ENCODE peak calls at places on chromosome 20, in five cellular contexts. H is ovary, D is pancreas, M is PC-3, I is fibroblast of lung. N is an unnamed sample. For H3K36me3 and H3K4me1, the result is how much of the 10 kb centered on the place peaks cover.

GRCh38 chr20:23331951-23332350 is 18.6 kb upstream of the NXT1 start:
- DNase-seq in H (no peak), D (no peak), M (peak), I (peak), N (no peak)

GRCh38 chr20:64179805-64180204 is 15.6 kb downstream of the MYT1 start:
- DNase-seq in H (no peak), D (no peak), M (no peak), I (no peak), N (no peak)

GRCh38 chr20:64077094-64077493 is 2.2 kb downstream of the RGS19 start:
- DNase-seq in H (no peak), D (no peak), M (no peak), I (no peak), N (peak)

GRCh38 chr20:35791823-35792222 is 20.0 kb downstream of the PHF20 start:
- DNase-seq in H (no peak), D (no peak), M (peak), I (peak), N (no peak)

GRCh38 chr20:8433286-8433685 is 301.2 kb downstream of the PLCB1 start:
- DNase-seq in H (no peak), D (no peak), M (no peak), I (no peak), N (no peak)

GRCh38 chr20:58402305-58402704 is 13.3 kb downstream of the VAPB start:
- DNase-seq in H (no peak), D (no peak), M (no peak), I (no peak), N (no peak)

GRCh38 chr20:38242848-38243449 is 17.6 kb downstream of the KIAA1755 start:
- DNase-seq in H (no peak), D (no peak), M (peak), I (no peak), N (no peak)

GRCh38 chr20:38633577-38634093 is 32.0 kb downstream of the ARHGAP40 start:
- DNase-seq in H (no peak), D (peak), M (peak), I (peak), N (peak)

GRCh38 chr20:2619961-2620595 is 32.4 kb upstream of the NOP56 start:
- DNase-seq in H (no peak), D (no peak), M (peak), I (peak), N (no peak)

GRCh38 chr20:20371681-20372080 is 3.8 kb downstream of the INSM1 start:
- DNase-seq in H (no peak), D (no peak), M (no peak), I (no peak), N (no peak)

GRCh38 chr20:63121246-63121645 is 94.7 kb downstream of the YTHDF1 start:
- DNase-seq in H (no peak), D (no peak), M (no peak), I (no peak), N (peak)

GRCh38 chr20:50142812-50143211 is 10.7 kb downstream of the PEDS1 start:
- DNase-seq in H (no peak), D (no peak), M (no peak), I (no peak), N (no peak)

GRCh38 chr20:41352666-41353065 is 12.0 kb downstream of the LPIN3 start:
- DNase-seq in H (no peak), D (no peak), M (no peak), I (no peak), N (no peak)

GRCh38 chr20:49929142-49929494 is 7.1 kb upstream of the RNF114 start:
- DNase-seq in H (no peak), D (no peak), M (no peak), I (no peak), N (no peak)

GRCh38 chr20:39880890-39881289 is 808.1 kb downstream of the MAFB start:
- DNase-seq in H (no peak), D (no peak), M (no peak), I (peak), N (no peak)

GRCh38 chr20:59785118-59785959 is 148.1 kb downstream of the SYCP2 start:
- DNase-seq in H (no peak), D (no peak), M (no peak), I (no peak), N (no peak)

GRCh38 chr20:8434326-8434876 is 302.3 kb downstream of the PLCB1 start:
- DNase-seq in H (no peak), D (no peak), M (no peak), I (no peak), N (no peak)

GRCh38 chr20:20740595-20740994 is 28.2 kb upstream of the RALGAPA2 start:
- DNase-seq in H (no peak), D (no peak), M (no peak), I (no peak), N (no peak)

GRCh38 chr20:50044353-50044960 is 61.7 kb downstream of the SNAI1 start:
- DNase-seq in H (no peak), D (no peak), M (no peak), I (no peak), N (no peak)

GRCh38 chr20:48703107-48703506 is 124.7 kb downstream of the PREX1 start:
- DNase-seq in H (no peak), D (peak), M (no peak), I (no peak), N (no peak)

GRCh38 chr20:48702388-48703041 is 125.3 kb downstream of the PREX1 start:
- DNase-seq in H (no peak), D (no peak), M (no peak), I (no peak), N (no peak)

GRCh38 chr20:48704761-48705160 is 123.0 kb downstream of the PREX1 start:
- DNase-seq in H (no peak), D (no peak), M (no peak), I (no peak), N (no peak)

GRCh38 chr20:48705208-48706115 is 122.3 kb downstream of the PREX1 start:
- DNase-seq in H (no peak), D (no peak), M (no peak), I (no peak), N (no peak)

DNA sequence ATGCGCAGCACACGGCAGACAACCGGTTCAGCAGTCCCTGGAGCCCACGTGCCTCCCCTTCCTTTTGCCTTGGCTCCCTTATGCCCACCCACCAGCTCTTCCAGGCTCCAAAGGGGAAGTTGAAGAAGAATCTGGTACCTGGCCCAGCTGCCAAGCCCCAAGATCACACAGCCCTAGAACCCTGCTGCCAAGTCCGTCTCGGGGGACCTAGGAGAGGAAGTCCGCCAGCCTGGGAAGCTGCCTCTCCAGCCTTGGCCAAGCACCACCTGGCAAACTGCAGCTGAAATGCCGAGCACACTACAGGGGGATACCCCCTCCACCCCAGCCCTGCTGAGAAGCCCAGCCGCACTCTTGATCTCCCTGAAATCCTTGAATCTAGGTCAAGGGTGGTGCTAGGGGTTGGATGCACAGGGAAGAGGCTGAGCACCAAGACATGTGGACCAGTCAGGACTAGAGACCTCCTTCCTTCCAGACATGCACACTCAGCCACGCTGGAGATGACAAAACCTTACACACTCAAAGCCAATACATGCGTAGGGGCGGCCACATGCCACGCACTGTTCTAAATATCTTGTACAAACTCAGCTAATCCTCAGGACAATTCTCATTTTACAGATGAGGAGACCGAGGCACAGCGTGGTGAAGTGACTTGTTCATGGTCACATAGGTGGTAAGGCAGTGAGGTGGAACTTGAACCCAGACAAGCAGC is 124.1 kb downstream of the PREX1 start:
- DNase-seq in H (no peak), D (no peak), M (no peak), I (no peak), N (no peak)
- H3K36me3 ChIP-seq in H (under half), D (under half), M (under half), I (under half), N (under half)

DNA sequence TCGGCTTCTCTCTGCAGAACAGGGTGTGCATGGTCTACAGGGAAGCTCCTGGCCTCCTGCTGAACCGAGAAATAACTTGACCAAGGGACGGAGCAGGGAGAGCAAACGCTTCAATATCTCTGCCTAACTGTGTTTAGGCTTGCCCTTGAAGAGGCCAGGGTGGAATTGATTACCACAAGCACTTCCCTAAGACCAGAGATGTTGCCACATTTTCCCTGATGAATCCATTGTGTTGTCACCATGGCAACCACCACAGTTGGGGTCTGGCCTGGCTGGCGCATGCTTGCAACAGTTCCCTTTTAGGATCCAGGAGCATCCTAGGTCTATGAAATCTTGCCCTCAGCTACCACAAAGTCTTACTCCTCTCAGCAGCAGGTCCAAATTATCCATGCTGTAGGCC is 213.5 kb upstream of the SULF2 start:
- DNase-seq in H (no peak), D (no peak), M (no peak), I (peak), N (no peak)
- H3K4me1 ChIP-seq in H (under half), D (under half), M (under half), I (under half), N (under half)

DNA sequence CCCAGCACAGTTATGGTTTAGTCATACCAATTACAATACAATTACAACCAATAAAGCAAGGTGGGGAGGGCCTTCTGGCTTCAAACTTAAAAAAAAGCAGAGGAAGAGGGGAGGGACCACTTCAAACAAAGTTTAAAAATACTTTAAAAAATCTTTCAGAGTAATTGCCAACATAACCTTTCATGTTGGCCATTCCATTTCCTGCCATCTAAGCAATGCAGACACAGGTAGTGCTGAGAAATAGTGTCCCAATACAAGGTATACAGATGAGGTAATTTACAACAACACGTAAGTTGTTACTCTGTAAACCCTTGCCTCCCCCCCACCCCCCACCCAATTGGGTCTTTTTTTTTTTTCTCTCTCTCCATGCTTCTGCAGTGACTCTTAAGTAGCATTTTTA is 18.8 kb upstream of the TBC1D20 start:
- DNase-seq in H (no peak), D (no peak), M (no peak), I (no peak), N (no peak)
- H3K36me3 ChIP-seq in H (under half), D (under half), M (half or more), I (under half), N (half or more)

DNA sequence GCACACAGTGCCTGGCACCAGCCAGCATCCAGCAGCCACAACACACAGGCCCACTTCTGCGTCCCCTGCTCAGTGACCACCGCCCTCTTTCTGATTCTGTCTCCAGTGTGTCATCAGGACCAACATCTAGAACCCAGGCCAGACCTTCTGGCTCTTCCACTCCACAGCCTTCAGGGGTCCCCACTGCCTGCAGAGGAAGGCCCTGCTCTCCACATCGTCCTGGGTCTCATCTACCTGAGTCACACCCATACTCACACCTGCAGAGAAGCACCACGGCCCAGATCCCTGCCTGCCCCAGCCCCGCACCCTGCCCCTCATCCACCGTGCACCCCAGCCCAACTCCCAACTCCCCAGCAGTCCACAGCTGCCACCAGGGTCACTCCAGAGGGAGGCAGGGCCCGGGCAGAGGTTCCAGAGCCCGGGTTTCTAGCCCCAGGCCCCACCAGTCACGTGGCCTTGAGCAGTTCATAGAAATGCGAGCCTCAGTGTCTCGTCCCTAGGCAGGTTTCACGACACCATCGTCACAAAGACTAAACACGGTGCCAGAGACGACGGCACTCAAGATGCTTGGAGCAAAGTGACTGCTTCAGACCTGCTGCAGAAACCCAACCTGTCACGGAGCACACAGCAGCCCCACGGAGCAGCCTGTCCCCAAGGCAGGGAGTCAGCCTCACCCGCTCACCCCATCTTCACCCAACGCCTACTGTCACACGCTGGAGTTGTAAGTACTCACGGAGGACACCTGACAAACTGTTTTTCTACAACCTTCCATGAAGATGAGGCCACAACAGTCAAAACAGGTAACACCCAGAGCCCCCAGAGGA is 16.1 kb downstream of the TAF4 start:
- DNase-seq in H (no peak), D (no peak), M (no peak), I (no peak), N (peak)
- H3K4me1 ChIP-seq in H (under half), D (under half), M (under half), I (under half), N (under half)